ENCODE peak calls at places on chromosome 7, in five cellular contexts. G is H9, I is IMR-90, F is neuronal stem cell, Y is H1. U is an unnamed sample.

GRCh38 chr7:124801330-124801895 is 35.8 kb upstream of the GPR37 start:
- DNase-seq in G (no peak), I (no peak), F (no peak), Y (no peak), U (no peak)

GRCh38 chr7:37960483-37960882 is 40.0 kb downstream of the EPDR1 start:
- DNase-seq in G (no peak), I (no peak), F (no peak), Y (no peak), U (no peak)

GRCh38 chr7:83546586-83546985 is 102.4 kb downstream of the SEMA3E start:
- DNase-seq in G (no peak), I (peak), F (no peak), Y (no peak), U (no peak)

GRCh38 chr7:981793-982510 is 1.0 kb upstream of the CYP2W1 start:
- DNase-seq in G (no peak), I (no peak), F (no peak), Y (no peak), U (no peak)

GRCh38 chr7:46165281-46165680 is 244.2 kb upstream of the IGFBP3 start:
- DNase-seq in G (no peak), I (peak), F (no peak), Y (no peak), U (no peak)

GRCh38 chr7:74230446-74231231 is 20.8 kb downstream of the LAT2 start:
- DNase-seq in G (no peak), I (no peak), F (no peak), Y (no peak), U (no peak)

GRCh38 chr7:137953692-137954470 is 48.0 kb downstream of the CREB3L2 start:
- DNase-seq in G (no peak), I (peak), F (no peak), Y (no peak), U (peak)

GRCh38 chr7:4108951-4109350 is 573.1 kb upstream of the FOXK1 start:
- DNase-seq in G (no peak), I (no peak), F (no peak), Y (no peak), U (no peak)

GRCh38 chr7:725223-726005 is 1.1 kb upstream of the DNAAF5 start:
- DNase-seq in G (no peak), I (peak), F (no peak), Y (no peak), U (no peak)

GRCh38 chr7:129561677-129562424 is 49.7 kb upstream of the NRF1 start:
- DNase-seq in G (peak), I (no peak), F (no peak), Y (no peak), U (peak)

GRCh38 chr7:116041615-116042014 is 11.1 kb upstream of the TFEC start:
- DNase-seq in G (no peak), I (no peak), F (no peak), Y (no peak), U (peak)

GRCh38 chr7:96397936-96398596 is 76.2 kb upstream of the SLC25A13 start:
- DNase-seq in G (no peak), I (peak), F (no peak), Y (no peak), U (peak)

GRCh38 chr7:151342102-151342646 is 562 bp downstream of the NUB1 start:
- DNase-seq in G (no peak), I (no peak), F (no peak), Y (no peak), U (no peak)

GRCh38 chr7:147997636-147998035 is 592.9 kb upstream of the C7orf33 start:
- DNase-seq in G (no peak), I (no peak), F (no peak), Y (no peak), U (no peak)

GRCh38 chr7:153858335-153858734 is 193.9 kb upstream of the DPP6 start:
- DNase-seq in G (no peak), I (no peak), F (no peak), Y (no peak), U (peak)

GRCh38 chr7:12638851-12639467 is 48.5 kb upstream of the ARL4A start:
- DNase-seq in G (no peak), I (peak), F (no peak), Y (no peak), U (peak)

GRCh38 chr7:32616625-32617024 is 121.3 kb downstream of the AVL9 start:
- DNase-seq in G (no peak), I (peak), F (no peak), Y (no peak), U (peak)

GRCh38 chr7:91784469-91784868 is 96.0 kb downstream of the MTERF1 start:
- DNase-seq in G (no peak), I (peak), F (no peak), Y (no peak), U (no peak)

GRCh38 chr7:101804642-101805401 is 12.6 kb upstream of the CUX1 start:
- DNase-seq in G (peak), I (no peak), F (no peak), Y (peak), U (peak)

GRCh38 chr7:84188811-84189405 is 5.7 kb downstream of the SEMA3A start:
- DNase-seq in G (no peak), I (peak), F (no peak), Y (no peak), U (peak)

GRCh38 chr7:74225400-74225799 is 15.6 kb downstream of the LAT2 start:
- DNase-seq in G (no peak), I (no peak), F (no peak), Y (no peak), U (no peak)

GRCh38 chr7:38463277-38464224 is 167.6 kb downstream of the AMPH start:
- DNase-seq in G (no peak), I (peak), F (no peak), Y (no peak), U (no peak)

GRCh38 chr7:27112361-27112760 is 9.9 kb upstream of the HOXA2 start:
- DNase-seq in G (no peak), I (peak), F (no peak), Y (no peak), U (no peak)

GRCh38 chr7:30994206-30995100 is 30.7 kb downstream of the GHRHR start:
- DNase-seq in G (no peak), I (no peak), F (no peak), Y (no peak), U (no peak)

GRCh38 chr7:43790834-43791233 is 32.4 kb downstream of the BLVRA start:
- DNase-seq in G (no peak), I (no peak), F (no peak), Y (no peak), U (no peak)

GRCh38 chr7:157009778-157010587 is 480 bp downstream of the MNX1 start:
- DNase-seq in G (no peak), I (no peak), F (no peak), Y (no peak), U (no peak)

GRCh38 chr7:104906032-104906431 is 108.0 kb upstream of the KMT2E start:
- DNase-seq in G (no peak), I (no peak), F (no peak), Y (no peak), U (no peak)

GRCh38 chr7:129110575-129111376 is 33.7 kb upstream of the TSPAN33 start:
- DNase-seq in G (peak), I (no peak), F (no peak), Y (no peak), U (peak)

GRCh38 chr7:1758417-1758858 is 88.4 kb downstream of the ELFN1 start:
- DNase-seq in G (peak), I (peak), F (peak), Y (no peak), U (peak)

GRCh38 chr7:19519443-19519977 is 189.3 kb downstream of the POLR1F start:
- DNase-seq in G (no peak), I (no peak), F (no peak), Y (no peak), U (no peak)

GRCh38 chr7:95922191-95922590 is 149.8 kb downstream of the DYNC1I1 start:
- DNase-seq in G (no peak), I (no peak), F (no peak), Y (no peak), U (no peak)

GRCh38 chr7:105387621-105388372 is 924 bp downstream of the SRPK2 start:
- DNase-seq in G (peak), I (peak), F (peak), Y (no peak), U (peak)

GRCh38 chr7:152968003-152968402 is 208.5 kb downstream of the ACTR3B start:
- DNase-seq in G (no peak), I (no peak), F (no peak), Y (no peak), U (no peak)

GRCh38 chr7:132580277-132580676 is 4.0 kb upstream of the PLXNA4 start:
- DNase-seq in G (no peak), I (no peak), F (no peak), Y (no peak), U (peak)

GRCh38 chr7:30564243-30564892 is 30.3 kb upstream of the GARS1 start:
- DNase-seq in G (peak), I (peak), F (peak), Y (peak), U (peak)

DNA sequence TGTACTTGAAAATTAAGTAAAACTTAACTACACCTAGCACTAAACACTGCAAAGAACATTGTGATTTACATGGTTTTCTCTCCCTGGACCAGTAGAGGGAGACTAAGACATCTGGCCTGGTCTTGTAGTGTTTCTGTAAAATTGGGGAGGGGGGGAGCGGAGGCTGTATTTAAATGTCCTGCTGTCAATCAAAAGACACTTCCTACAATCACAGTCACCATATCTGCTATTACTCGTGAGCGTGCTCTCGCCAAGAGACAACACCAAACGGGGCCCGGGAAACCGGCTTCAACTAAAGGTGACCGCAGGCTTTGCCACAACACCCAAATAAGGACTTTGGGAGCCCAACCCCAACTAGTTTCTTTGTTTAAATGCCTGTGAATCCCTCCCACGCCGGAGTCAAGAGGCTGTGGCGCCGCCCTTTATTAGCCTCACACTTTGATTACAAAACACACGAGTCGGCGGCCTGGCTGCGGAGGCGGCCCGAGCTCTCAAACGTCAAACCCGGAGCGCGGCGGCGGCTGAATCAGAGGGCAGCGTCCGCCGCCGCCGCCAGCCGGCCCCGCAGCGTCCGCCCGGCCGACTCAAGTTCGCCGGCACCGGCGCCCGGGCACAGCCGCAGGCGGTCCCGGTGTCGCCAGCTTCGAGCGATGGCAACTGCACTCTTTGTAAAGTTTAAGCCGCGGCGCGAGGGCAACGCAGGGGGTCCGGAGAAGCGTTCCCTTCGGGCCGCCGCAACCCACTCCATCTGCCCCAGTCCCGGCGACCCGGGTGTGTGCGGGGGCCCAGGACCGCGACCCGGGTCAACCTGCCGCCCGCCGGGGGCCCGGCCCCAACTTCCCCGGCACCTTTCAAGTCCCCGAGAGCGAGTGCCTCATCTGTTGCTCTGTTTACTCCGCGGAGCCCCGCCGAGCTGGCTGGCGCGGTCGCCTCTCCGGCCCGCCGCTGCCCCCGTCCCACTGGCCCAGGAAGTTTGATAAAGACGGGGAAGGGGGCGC is 1.3 kb downstream of the KDM7A start:
- DNase-seq in G (peak), I (peak), F (peak), Y (peak), U (peak)
- H2BK120ac ChIP-seq in G (no peak), I (peak), F (no peak), Y (no peak), U (peak)

DNA sequence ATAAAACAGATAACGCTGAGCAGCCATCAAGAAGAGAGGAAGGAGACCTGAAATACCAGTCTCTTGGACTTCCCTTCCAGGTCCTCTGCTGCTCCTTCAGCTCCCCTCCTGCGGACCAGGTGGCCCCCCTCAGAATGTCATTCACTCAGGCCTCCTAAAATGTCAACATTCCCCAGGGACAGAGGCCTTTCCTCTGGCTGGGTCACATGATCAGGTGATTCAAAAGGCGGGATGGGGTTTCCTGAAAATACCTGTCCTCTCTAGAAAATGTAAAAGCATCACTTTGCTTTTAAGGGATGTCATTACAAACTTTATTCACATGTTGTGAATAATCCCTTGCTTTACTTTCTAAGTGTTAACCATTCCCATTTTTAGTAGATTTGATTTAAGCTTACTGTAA is 311.1 kb downstream of the INHBA start:
- DNase-seq in G (peak), I (no peak), F (no peak), Y (no peak), U (peak)
- H2BK5ac ChIP-seq in G (no peak), I (no peak), F (no peak), Y (no peak), U (no peak)

GRCh38 chr7:121797283-121798037 is 75.5 kb upstream of the PTPRZ1 start:
- DNase-seq in G (no peak), I (no peak), F (peak), Y (no peak), U (peak)
- H3K9ac ChIP-seq in G (no peak), I (no peak), F (no peak), Y (no peak), U (no peak)

DNA sequence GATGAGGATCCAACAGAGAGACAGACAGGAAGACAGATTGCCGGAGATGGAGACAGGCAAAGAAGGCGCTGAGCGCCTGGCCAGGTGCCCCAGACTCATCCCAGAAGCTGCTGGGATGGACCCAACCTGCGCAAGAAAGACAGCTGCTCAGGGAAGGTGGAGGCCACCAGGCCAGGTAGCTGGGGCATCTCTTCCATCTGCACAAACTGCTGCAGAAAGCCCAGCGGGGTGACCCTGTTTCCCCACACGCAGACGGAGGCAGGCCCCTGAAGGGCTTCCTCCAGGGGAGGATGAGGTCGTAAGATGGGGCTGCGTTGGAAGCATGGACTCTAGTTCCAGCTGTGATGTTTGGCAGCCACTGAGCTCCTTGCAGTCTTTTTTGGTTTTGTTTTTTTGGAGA is 16.5 kb upstream of the YWHAG start:
- DNase-seq in G (no peak), I (no peak), F (no peak), Y (no peak), U (no peak)
- H2BK120ac ChIP-seq in G (no peak), I (no peak), F (no peak), Y (no peak), U (no peak)

GRCh38 chr7:67566101-67566500 is 569.5 kb downstream of the TYW1 start:
- DNase-seq in G (no peak), I (no peak), F (no peak), Y (no peak), U (no peak)
- H2BK5ac ChIP-seq in G (no peak), I (no peak), F (no peak), Y (no peak), U (no peak)

GRCh38 chr7:100128602-100128963 is 1.8 kb downstream of the MBLAC1 start:
- DNase-seq in G (no peak), I (no peak), F (no peak), Y (no peak), U (no peak)
- H3K9ac ChIP-seq in G (no peak), I (no peak), F (no peak), Y (no peak), U (no peak)

DNA sequence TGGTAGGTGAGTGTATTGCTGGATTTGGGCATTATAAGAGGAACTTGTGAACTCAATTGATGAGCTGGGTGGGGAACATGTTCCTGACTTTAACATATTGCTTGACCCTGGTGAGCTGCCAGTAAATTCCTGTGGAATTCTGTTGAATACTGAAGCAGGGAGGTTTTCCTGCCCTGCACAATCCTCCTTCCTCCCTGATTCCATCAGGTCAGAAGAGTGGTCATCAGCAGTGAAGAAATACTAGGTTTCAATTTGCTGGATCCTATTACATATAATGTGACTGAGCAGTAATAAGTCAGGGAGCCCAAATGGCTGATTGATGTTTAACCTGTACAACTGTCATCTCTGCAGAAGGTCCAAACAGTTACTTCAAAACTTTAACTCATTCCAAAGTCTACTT is 581.2 kb downstream of the SUGCT start:
- DNase-seq in G (no peak), I (peak), F (no peak), Y (no peak), U (no peak)
- H2BK120ac ChIP-seq in G (no peak), I (peak), F (no peak), Y (peak), U (peak)

GRCh38 chr7:107993879-107994278 is 9.1 kb downstream of the LAMB1 start:
- DNase-seq in G (no peak), I (peak), F (no peak), Y (no peak), U (no peak)
- H2BK5ac ChIP-seq in G (no peak), I (no peak), F (no peak), Y (no peak), U (no peak)

GRCh38 chr7:134660961-134661376 is 14.3 kb downstream of the BPGM start:
- DNase-seq in G (no peak), I (peak), F (no peak), Y (no peak), U (no peak)
- H3K9ac ChIP-seq in G (no peak), I (no peak), F (no peak), Y (no peak), U (no peak)

DNA sequence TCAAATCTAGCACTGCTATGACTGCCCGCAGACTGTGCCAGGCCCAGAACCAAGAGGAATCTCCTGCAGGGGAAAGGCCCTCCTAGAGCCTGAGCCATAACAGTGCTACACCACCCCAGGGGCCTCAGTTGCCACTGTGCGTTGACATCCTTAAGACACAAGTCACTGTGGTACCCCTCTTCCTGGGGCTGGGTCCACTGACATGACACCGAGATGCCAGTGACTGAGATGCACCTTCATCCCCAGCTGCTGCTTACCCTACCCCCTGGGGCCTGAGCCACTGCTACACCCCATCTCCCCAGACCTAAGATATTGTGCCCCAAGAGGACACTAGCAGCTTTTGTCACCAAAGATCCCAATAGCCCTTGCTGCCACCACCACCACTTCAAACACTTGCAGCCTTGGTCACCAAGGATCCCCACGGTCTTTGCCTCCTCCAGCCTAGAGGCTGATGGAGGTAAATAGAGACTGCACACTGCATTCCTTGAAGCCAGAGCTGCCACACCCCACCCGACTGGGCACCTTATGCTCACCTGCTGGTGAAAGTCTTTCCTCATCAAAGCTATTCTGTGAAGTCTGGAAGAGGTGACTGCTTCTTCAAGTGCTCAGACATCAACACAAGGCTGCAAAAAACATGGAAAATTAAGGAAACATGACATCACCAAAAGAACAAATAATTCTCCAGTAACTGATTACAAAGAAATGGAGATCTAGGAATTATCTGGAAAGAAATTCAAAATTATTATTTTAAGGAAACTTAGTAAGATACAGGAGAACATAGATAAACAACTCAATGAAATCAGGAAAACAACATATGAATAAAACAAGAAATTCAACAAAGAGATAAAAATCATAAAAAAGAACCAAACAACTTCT is 40.4 kb upstream of the SHH start:
- DNase-seq in G (no peak), I (no peak), F (no peak), Y (no peak), U (no peak)
- H2BK120ac ChIP-seq in G (no peak), I (no peak), F (no peak), Y (no peak), U (no peak)